ENCODE peak calls at places on chromosomes 12 and 14, in four cellular contexts. T is neuronal stem cell, W is IMR-90, V is mesendoderm. S is an unnamed sample.

GRCh38 chr12:49672351-49673181 is 34.6 kb downstream of the FMNL3 start:
- DNase-seq in T (no peak), W (no peak), V (no peak), S (no peak)

GRCh38 chr12:3164454-3165310 is 87.5 kb downstream of the TSPAN9 start:
- DNase-seq in T (no peak), W (peak), V (no peak), S (no peak)

GRCh38 chr14:56199095-56199975 is 81.1 kb downstream of the PELI2 start:
- DNase-seq in T (no peak), W (peak), V (peak), S (no peak)

GRCh38 chr12:96107236-96107635 is 71.8 kb upstream of the LTA4H start:
- DNase-seq in T (no peak), W (no peak), V (no peak), S (no peak)

GRCh38 chr12:115506822-115507629 is 770.5 kb downstream of the MED13L start:
- DNase-seq in T (no peak), W (no peak), V (peak), S (no peak)

GRCh38 chr12:85425926-85426325 is 145.9 kb downstream of the ALX1 start:
- DNase-seq in T (no peak), W (no peak), V (no peak), S (no peak)

GRCh38 chr12:56115329-56115728 is 1.1 kb upstream of the RPL41 start:
- DNase-seq in T (no peak), W (peak), V (peak), S (peak)

GRCh38 chr14:91332448-91333059 is 85.1 kb downstream of the CCDC88C start:
- DNase-seq in T (no peak), W (no peak), V (no peak), S (no peak)

GRCh38 chr12:126663304-126664094 is 1598.3 kb downstream of the AACS start:
- DNase-seq in T (peak), W (no peak), V (peak), S (no peak)

GRCh38 chr14:68626386-68626785 is 166.5 kb downstream of the ZFP36L1 start:
- DNase-seq in T (no peak), W (no peak), V (no peak), S (peak)

GRCh38 chr14:76065519-76065918 is 80.0 kb downstream of the IFT43 start:
- DNase-seq in T (no peak), W (no peak), V (no peak), S (no peak)

GRCh38 chr14:74959596-74960180 is 4.3 kb upstream of the PGF start:
- DNase-seq in T (no peak), W (no peak), V (no peak), S (peak)

GRCh38 chr12:102797513-102797912 is 119.5 kb downstream of the PAH start:
- DNase-seq in T (no peak), W (no peak), V (no peak), S (no peak)

GRCh38 chr14:68935761-68936209 is 43.3 kb downstream of the ACTN1 start:
- DNase-seq in T (no peak), W (no peak), V (peak), S (no peak)

GRCh38 chr12:105331805-105332251 is 1.3 kb downstream of the C12orf75 start:
- DNase-seq in T (no peak), W (no peak), V (peak), S (peak)

GRCh38 chr12:16581416-16581815 is 24.5 kb downstream of the LMO3 start:
- DNase-seq in T (no peak), W (peak), V (no peak), S (no peak)

GRCh38 chr12:16587110-16587453 is 18.9 kb downstream of the LMO3 start:
- DNase-seq in T (no peak), W (no peak), V (no peak), S (no peak)

GRCh38 chr12:16586350-16587109 is 19.4 kb downstream of the LMO3 start:
- DNase-seq in T (no peak), W (peak), V (no peak), S (no peak)

GRCh38 chr12:16585781-16586180 is 20.2 kb downstream of the LMO3 start:
- DNase-seq in T (no peak), W (no peak), V (no peak), S (no peak)

DNA sequence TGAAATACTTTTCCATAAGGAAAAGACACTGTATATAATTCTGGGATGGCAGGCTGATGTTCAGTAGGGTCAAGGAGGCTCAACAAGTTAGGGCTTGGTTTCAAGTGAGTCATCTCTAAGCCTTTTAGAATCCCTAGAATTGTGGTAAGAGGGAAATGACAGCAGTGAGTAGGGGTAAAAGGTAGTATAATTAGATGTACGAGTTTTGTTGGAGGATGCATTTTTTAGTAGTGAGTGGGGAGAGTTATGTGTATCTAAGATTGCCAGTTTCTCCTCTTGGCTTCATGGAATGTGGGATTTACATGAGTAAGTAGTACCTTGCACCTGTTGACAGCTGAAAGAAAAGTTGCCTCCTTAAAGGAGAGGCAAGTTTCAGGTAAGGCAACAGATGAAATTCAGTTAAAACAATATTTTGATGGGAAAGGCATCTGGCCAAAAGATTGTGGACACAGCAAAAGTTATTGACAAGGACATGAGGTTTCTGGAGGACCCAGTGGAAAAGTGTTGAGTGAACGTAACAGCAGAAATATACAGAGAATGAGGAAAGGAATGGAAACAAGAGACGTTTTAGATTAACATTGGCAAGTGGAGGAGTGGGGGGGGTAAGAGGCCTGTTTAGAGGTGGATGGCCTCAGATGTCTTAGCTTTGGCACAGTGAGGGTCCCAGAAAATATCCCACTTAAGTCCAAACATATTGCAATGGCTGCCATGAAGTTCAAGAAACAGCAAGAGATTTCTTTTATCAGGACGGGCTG is 21.8 kb downstream of the LMO3 start:
- DNase-seq in T (no peak), W (peak), V (no peak), S (no peak)
- H3K27ac ChIP-seq in T (no peak), W (no peak), V (no peak), S (no peak)

GRCh38 chr14:85527006-85527405 is 2.9 kb upstream of the FLRT2 start:
- DNase-seq in T (no peak), W (peak), V (peak), S (no peak)
- H2BK5ac ChIP-seq in T (no peak), W (peak), V (no peak), S (no peak)

GRCh38 chr12:52975820-52976573 is 27.1 kb downstream of the KRT18 start:
- DNase-seq in T (no peak), W (peak), V (peak), S (peak)
- H3K27ac ChIP-seq in T (peak), W (peak), V (peak), S (peak)

GRCh38 chr14:73235531-73236155 is 1.7 kb upstream of the PAPLN start:
- DNase-seq in T (peak), W (no peak), V (peak), S (no peak)
- H2BK5ac ChIP-seq in T (peak), W (no peak), V (no peak), S (no peak)

DNA sequence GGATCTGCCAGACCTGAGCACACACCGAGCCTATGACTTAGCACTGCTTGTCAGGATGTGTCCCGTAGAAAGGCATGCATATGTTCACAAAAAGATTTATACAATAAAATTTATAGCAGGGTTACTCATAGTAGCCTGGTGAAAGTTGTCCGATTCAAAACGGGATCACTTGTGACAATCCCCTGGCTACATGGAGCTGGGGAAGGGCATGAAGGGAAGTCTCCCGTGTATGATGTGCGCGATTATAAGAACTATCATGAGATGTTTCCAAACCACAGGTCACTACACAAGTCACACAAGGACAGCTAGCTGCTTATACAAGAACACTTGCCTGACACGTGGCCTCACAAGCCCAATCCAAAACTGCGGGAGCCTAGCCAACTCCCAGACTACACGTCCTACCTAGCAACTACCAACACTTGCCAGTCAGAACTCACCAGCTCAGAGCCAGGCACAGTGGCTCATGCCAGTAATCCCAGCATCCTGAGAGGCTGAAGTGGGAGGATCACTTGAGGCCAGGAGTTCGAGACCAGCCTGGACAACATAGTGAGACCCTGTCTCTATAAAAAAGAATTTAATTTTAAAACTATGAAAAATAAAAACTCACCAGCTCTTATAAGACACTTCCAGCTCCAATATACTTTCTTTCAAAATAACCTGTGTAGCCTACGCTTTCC is 7.5 kb upstream of the CDCA4 start:
- DNase-seq in T (no peak), W (peak), V (no peak), S (no peak)
- H3K27ac ChIP-seq in T (no peak), W (no peak), V (no peak), S (no peak)

DNA sequence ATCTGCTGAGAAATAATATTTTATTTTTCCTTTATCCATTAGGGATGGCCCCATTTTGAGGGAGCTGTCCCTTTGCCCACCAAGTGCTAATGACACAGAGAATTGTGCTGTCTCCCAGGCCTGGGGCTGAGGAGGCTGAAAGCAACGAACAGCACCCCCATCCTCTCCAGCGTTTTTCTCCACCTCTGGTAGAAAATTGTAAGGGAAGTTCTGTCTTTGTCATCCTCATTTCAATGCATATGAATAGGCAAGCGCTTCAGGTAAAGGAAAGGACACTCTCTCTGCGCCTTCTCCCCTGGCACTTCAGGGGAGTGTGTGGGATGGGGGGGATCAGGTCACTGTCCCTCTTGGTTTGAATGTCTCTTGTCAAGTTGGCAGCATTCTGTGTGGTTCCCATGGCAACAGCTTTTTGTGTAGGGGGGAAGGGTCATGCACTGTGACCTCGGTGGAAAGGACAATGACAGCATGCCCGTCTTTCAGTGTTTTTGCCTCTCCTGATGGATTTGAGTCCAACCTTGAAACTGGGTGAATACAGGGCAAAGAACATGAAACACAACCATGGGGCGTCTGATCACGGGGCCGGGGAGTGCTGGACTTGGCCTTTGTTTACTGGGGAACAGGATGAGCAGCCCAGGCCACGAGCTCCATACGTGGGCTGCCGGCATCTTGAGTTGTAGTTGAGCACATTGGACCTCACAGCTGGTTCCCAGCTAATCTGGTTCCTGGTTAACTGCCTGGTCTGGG is 230.2 kb downstream of the VRK1 start:
- DNase-seq in T (peak), W (no peak), V (no peak), S (no peak)
- H2BK5ac ChIP-seq in T (no peak), W (no peak), V (no peak), S (no peak)

GRCh38 chr14:97976861-97977260 is 1179.7 kb downstream of the VRK1 start:
- DNase-seq in T (no peak), W (no peak), V (no peak), S (no peak)

GRCh38 chr14:97978336-97978735 is 1181.2 kb downstream of the VRK1 start:
- DNase-seq in T (peak), W (no peak), V (peak), S (peak)

GRCh38 chr14:97975960-97976359 is 1178.8 kb downstream of the VRK1 start:
- DNase-seq in T (no peak), W (no peak), V (no peak), S (no peak)

DNA sequence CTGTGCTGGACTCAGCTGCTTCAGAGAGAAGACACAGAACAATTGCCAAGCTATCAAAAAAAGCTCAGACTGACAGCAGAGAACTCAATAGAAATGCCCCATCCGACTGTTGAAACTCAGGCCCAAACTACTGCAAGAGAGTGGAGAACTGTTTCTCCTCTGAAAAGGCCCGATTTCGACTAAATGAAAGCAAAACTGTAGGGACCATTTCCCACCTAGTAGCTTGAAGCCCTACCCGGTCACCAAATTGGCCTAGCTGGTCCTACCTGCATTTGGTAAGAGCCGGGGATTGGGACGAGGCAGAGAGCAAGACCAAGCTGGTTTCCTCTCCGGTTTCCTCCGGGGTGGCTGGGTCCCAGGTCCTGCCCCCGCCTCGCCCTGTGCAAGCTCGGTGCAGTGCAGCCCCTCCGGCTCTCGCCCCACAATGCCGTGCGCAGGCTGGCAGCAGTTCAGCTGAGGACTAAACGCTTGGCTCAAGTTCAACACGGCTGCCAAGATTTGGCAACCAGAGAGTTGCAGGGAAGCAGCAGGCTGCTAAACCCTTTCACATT is 1180.6 kb downstream of the VRK1 start:
- DNase-seq in T (no peak), W (no peak), V (no peak), S (no peak)
- H3K27ac ChIP-seq in T (no peak), W (no peak), V (no peak), S (no peak)

GRCh38 chr14:99891900-99892299 is 98.7 kb downstream of the EML1 start:
- DNase-seq in T (no peak), W (peak), V (no peak), S (peak)

GRCh38 chr14:99891266-99891665 is 98.1 kb downstream of the EML1 start:
- DNase-seq in T (no peak), W (no peak), V (no peak), S (peak)

GRCh38 chr14:99892406-99892805 is 99.2 kb downstream of the EML1 start:
- DNase-seq in T (no peak), W (peak), V (no peak), S (no peak)

GRCh38 chr14:99887407-99887806 is 94.2 kb downstream of the EML1 start:
- DNase-seq in T (no peak), W (no peak), V (no peak), S (no peak)

GRCh38 chr14:99889268-99889667 is 96.1 kb downstream of the EML1 start:
- DNase-seq in T (peak), W (no peak), V (peak), S (no peak)
- H2BK5ac ChIP-seq in T (peak), W (no peak), V (no peak), S (no peak)

DNA sequence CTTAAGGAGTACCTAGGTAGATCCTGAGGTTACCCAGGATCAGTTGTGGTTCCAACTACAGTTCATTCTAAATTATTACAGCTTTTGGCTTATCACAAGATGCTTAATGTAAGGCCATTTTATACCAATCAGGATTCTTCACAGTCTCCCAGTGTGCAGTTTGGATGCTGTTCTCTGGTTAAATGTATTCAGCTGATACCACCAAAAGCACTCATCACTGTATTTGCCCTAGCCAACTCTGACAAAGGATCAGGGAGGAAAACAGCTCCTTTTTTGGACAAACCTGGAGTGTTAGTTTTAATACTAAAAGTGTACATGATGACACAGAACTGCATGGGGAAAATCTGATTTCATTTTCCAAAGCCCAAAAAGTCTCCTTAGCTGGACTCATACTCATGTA is 19.5 kb downstream of the DMAC2L start:
- DNase-seq in T (no peak), W (no peak), V (no peak), S (no peak)
- H3K27ac ChIP-seq in T (no peak), W (no peak), V (no peak), S (no peak)

S was measured in trophoblast cell.